ENCODE peak calls at places on chromosomes 12 and 14, in four cellular contexts. P is stomach, H is transverse colon, N is ovary. C is an unnamed sample.

GRCh38 chr12:108729612-108730336 is 1.5 kb downstream of the CORO1C start:
- DNase-seq in P (no peak), H (no peak), N (no peak), C (no peak)

GRCh38 chr12:118136559-118137003 is 657 bp downstream of the PEBP1 start:
- DNase-seq in P (peak; percentile 50), H (peak; percentile 61), N (peak; percentile 38), C (peak; percentile 87)

GRCh38 chr12:111436811-111437210 is 31.1 kb downstream of the SH2B3 start:
- DNase-seq in P (no peak), H (no peak), N (no peak), C (peak; percentile 58)

GRCh38 chr12:112422531-112422930 is 3.8 kb downstream of the PTPN11 start:
- DNase-seq in P (no peak), H (no peak), N (no peak), C (no peak)

GRCh38 chr12:14422516-14423230 is 57.2 kb downstream of the ATF7IP start:
- DNase-seq in P (no peak), H (no peak), N (no peak), C (no peak)

GRCh38 chr12:106123551-106123991 is 15.2 kb downstream of the NUAK1 start:
- DNase-seq in P (no peak), H (peak; percentile 34), N (peak; percentile 28), C (no peak)

GRCh38 chr14:101065696-101066694 is 162.5 kb upstream of the RTL1 start:
- DNase-seq in P (no peak), H (peak; percentile 2), N (no peak), C (peak; percentile 60)

GRCh38 chr12:88836156-88836555 is 255.9 kb upstream of the KITLG start:
- DNase-seq in P (no peak), H (no peak), N (no peak), C (no peak)

GRCh38 chr14:31580234-31580633 is 19.0 kb downstream of the NUBPL start:
- DNase-seq in P (no peak), H (no peak), N (no peak), C (no peak)

GRCh38 chr14:60807971-60808370 is 73.4 kb downstream of the MNAT1 start:
- DNase-seq in P (no peak), H (no peak), N (no peak), C (no peak)

GRCh38 chr12:101957251-101957650 is 79.9 kb downstream of the DRAM1 start:
- DNase-seq in P (no peak), H (no peak), N (no peak), C (no peak)

GRCh38 chr12:106147956-106148355 is 9.2 kb upstream of the NUAK1 start:
- DNase-seq in P (peak; percentile 84), H (peak; percentile 44), N (no peak), C (no peak)

GRCh38 chr14:23306412-23307145 is at the start of gene BCL2L2:
- DNase-seq in P (peak; percentile 92), H (peak; percentile 94), N (peak; percentile 92), C (peak; percentile 90)

GRCh38 chr12:56932146-56932545 is 2.1 kb downstream of the SDR9C7 start:
- DNase-seq in P (no peak), H (no peak), N (no peak), C (no peak)

GRCh38 chr12:61610143-61610542 is 650.1 kb upstream of the USP15 start:
- DNase-seq in P (no peak), H (no peak), N (no peak), C (no peak)

GRCh38 chr12:108833355-108833733 is 24.0 kb downstream of the SSH1 start:
- DNase-seq in P (no peak), H (no peak), N (no peak), C (peak; percentile 46)

GRCh38 chr12:903055-903454 is 46.4 kb downstream of the RAD52 start:
- DNase-seq in P (no peak), H (no peak), N (no peak), C (no peak)

GRCh38 chr12:121956041-121956341 is 37.6 kb downstream of the CFAP251 start:
- DNase-seq in P (no peak), H (no peak), N (no peak), C (no peak)

GRCh38 chr14:85532570-85532969 is 2.6 kb downstream of the FLRT2 start:
- DNase-seq in P (no peak), H (no peak), N (no peak), C (no peak)

GRCh38 chr14:98956181-98956580 is 315.8 kb downstream of the BCL11B start:
- DNase-seq in P (no peak), H (no peak), N (no peak), C (peak; percentile 39)

GRCh38 chr14:93789366-93790130 is 1.3 kb upstream of the PRIMA1 start:
- DNase-seq in P (no peak), H (no peak), N (no peak), C (no peak)

GRCh38 chr12:26434299-26434915 is 239.0 kb downstream of the SSPN start:
- DNase-seq in P (no peak), H (peak; percentile 10), N (no peak), C (no peak)

GRCh38 chr14:47346849-47347248 is 328.6 kb downstream of the MDGA2 start:
- DNase-seq in P (no peak), H (no peak), N (no peak), C (no peak)
- H3K9me3 ChIP-seq in P (no peaks in the 10 kb centered on the region), H (no peaks in the 10 kb centered on the region), N (no peaks in the 10 kb centered on the region), C (no peaks in the 10 kb centered on the region)

GRCh38 chr14:28576523-28576922 is 190.1 kb upstream of the FOXG1 start:
- DNase-seq in P (no peak), H (no peak), N (no peak), C (no peak)
- H3K9me3 ChIP-seq in P (peaks cover 18% of the 10 kb centered on the region), H (no peaks in the 10 kb centered on the region), N (no peaks in the 10 kb centered on the region), C (no peaks in the 10 kb centered on the region)

GRCh38 chr14:25508845-25509244 is 458.9 kb upstream of the STXBP6 start:
- DNase-seq in P (no peak), H (no peak), N (no peak), C (no peak)
- H3K9me3 ChIP-seq in P (no peaks in the 10 kb centered on the region), H (no peaks in the 10 kb centered on the region), N (no peaks in the 10 kb centered on the region), C (no peaks in the 10 kb centered on the region)

GRCh38 chr14:28161040-28161439 is 605.5 kb upstream of the FOXG1 start:
- DNase-seq in P (no peak), H (no peak), N (no peak), C (no peak)
- H3K9me3 ChIP-seq in P (no peaks in the 10 kb centered on the region), H (no peaks in the 10 kb centered on the region), N (no peaks in the 10 kb centered on the region), C (no peaks in the 10 kb centered on the region)

DNA sequence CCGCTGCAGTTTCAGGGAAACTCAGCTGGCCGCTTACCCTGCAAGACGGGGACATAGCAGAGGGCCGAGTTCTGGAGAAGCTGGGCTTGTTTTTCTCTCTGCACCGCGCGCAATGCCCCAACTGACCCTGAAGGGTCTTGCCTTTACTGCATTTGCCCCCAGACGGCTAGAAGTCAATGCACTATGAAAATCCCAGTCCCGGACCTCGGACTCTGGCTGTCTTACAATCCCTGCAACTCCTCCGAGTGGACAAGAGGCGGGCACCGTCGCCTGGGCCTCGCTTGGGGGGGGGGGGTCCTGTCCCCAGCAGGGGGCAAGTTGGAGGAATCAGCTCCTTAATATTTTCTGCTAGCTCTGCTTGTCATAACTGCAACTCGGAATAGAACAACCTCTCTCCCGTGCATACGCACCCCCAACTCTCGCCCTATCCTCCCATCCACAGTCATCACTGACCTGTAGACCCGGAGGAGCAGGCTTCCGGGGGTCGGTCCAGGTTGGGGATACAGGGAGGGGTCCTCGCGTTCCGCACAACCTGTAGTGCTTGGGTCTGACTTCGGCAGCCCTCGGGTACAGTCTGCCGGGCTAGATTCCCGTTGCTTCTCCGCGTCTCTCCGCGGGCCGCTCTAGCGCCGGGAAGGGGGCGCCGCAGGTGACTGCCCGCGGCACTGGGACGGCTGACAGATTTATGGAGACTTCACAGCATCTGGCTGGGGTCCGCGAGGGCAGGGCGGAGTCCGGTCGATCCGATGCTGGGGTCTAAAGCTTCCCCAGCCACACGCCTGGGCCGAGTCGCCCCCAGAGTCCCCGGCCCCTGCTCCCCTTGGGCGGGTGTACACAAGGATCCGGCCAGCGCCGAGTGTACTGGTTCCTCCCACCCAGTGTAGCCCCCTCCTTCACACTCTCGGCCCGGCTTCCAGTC is 3.3 kb upstream of the PAX9 start:
- DNase-seq in P (no peak), H (no peak), N (no peak), C (no peak)
- H3K9me3 ChIP-seq in P (no peaks in the 10 kb centered on the region), H (no peaks in the 10 kb centered on the region), N (peaks cover 7% of the 10 kb centered on the region), C (peaks cover 15% of the 10 kb centered on the region)

DNA sequence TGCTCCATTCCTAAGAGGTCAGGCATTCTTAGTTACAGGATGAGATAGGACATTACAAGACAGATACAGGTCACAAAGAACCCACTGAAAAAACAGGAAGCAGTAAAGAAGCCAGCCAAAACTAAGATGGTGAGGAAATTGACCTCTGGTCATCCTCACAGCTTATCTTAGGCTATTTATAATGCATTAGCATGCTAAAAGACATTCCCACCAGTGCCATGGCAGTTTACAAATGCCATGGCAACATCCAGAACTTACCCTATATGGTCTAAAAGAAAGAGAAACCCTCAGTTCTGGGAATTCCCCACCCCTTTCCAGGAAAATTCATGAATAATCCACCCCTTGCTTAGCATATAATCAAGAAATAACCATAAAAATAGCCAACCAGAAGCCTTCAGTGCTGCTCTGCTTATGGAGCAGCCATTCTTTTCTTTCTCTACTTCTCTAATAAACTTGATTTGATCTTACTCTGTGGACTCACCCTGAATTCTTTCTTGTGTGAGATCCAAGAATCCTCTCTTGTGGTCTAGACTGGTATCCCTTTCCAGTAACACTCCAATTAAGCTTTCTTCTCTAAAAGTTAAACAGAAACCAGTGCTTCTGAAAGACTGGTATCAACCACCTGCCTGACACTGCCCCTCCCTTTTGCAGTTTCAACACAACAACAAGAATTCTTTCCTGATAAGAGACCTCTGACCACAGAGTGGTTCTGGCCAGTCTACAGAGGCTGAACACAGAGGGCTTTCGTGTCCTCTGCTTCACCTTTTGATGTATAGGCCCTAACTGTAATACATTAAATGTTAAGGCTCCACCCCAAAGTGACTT is 86.9 kb downstream of the BCAT1 start:
- DNase-seq in P (no peak), H (peak; percentile 10), N (no peak), C (no peak)
- H3K9me3 ChIP-seq in P (no peaks in the 10 kb centered on the region), H (no peaks in the 10 kb centered on the region), N (no peaks in the 10 kb centered on the region), C (peaks cover 27% of the 10 kb centered on the region)

GRCh38 chr14:95465936-95466335 is 50.5 kb downstream of the SYNE3 start:
- DNase-seq in P (no peak), H (no peak), N (no peak), C (no peak)
- H3K9me3 ChIP-seq in P (no peaks in the 10 kb centered on the region), H (no peaks in the 10 kb centered on the region), N (no peaks in the 10 kb centered on the region), C (no peaks in the 10 kb centered on the region)

C was measured in spleen.